ENCODE peak calls at places on chromosomes 7 and 10, in four cellular contexts. One of them, this sample, is unnamed.

GRCh38 chr10:79045566-79046175 is 23.1 kb upstream of the ZMIZ1 start:
- DNase-seq in Peyer's patch: no peak
- DNase-seq in body of pancreas: no peak
- DNase-seq in right lobe of liver: peak
- DNase-seq in this sample: peak

GRCh38 chr7:35485436-35485835 is 209.5 kb downstream of the HERPUD2 start:
- DNase-seq in body of pancreas: no peak
- DNase-seq in Peyer's patch: no peak
- DNase-seq in right lobe of liver: no peak
- DNase-seq in this sample: no peak

GRCh38 chr10:95315509-95315908 is 24.7 kb upstream of the PDLIM1 start:
- DNase-seq in body of pancreas: no peak
- DNase-seq in Peyer's patch: no peak
- DNase-seq in right lobe of liver: no peak
- DNase-seq in this sample: no peak

GRCh38 chr10:99945286-99945685 is 64.5 kb downstream of the DNMBP start:
- DNase-seq in Peyer's patch: no peak
- DNase-seq in body of pancreas: peak
- DNase-seq in right lobe of liver: no peak
- DNase-seq in this sample: no peak

GRCh38 chr7:15854841-15855576 is 168.5 kb upstream of the MEOX2 start:
- DNase-seq in body of pancreas: no peak
- DNase-seq in Peyer's patch: no peak
- DNase-seq in right lobe of liver: no peak
- DNase-seq in this sample: no peak

GRCh38 chr7:140316165-140316661 is 82.1 kb downstream of the SLC37A3 start:
- DNase-seq in Peyer's patch: no peak
- DNase-seq in body of pancreas: peak
- DNase-seq in right lobe of liver: no peak
- DNase-seq in this sample: peak

GRCh38 chr7:38306914-38307313 is 33.5 kb upstream of the TARP start:
- DNase-seq in right lobe of liver: no peak
- DNase-seq in body of pancreas: no peak
- DNase-seq in Peyer's patch: no peak
- DNase-seq in this sample: no peak

GRCh38 chr10:44956176-44956575 is 3.4 kb upstream of the RASSF4 start:
- DNase-seq in Peyer's patch: peak
- DNase-seq in right lobe of liver: peak
- DNase-seq in body of pancreas: no peak
- DNase-seq in this sample: no peak

GRCh38 chr7:6148724-6149360 is 117.7 kb downstream of the ANKRD61 start:
- DNase-seq in right lobe of liver: no peak
- DNase-seq in body of pancreas: no peak
- DNase-seq in Peyer's patch: no peak
- DNase-seq in this sample: no peak

GRCh38 chr10:127649642-127650041 is 87.3 kb upstream of the FOXI2 start:
- DNase-seq in body of pancreas: no peak
- DNase-seq in Peyer's patch: no peak
- DNase-seq in right lobe of liver: no peak
- DNase-seq in this sample: no peak

GRCh38 chr7:36657031-36657660 is 67.1 kb downstream of the AOAH start:
- DNase-seq in body of pancreas: no peak
- DNase-seq in Peyer's patch: no peak
- DNase-seq in right lobe of liver: no peak
- DNase-seq in this sample: no peak

GRCh38 chr7:28872226-28872625 is 85.9 kb downstream of the TRIL start:
- DNase-seq in body of pancreas: no peak
- DNase-seq in Peyer's patch: no peak
- DNase-seq in right lobe of liver: no peak
- DNase-seq in this sample: no peak

GRCh38 chr10:21556527-21556926 is 22.5 kb downstream of the MLLT10 start:
- DNase-seq in right lobe of liver: no peak
- DNase-seq in Peyer's patch: no peak
- DNase-seq in body of pancreas: no peak
- DNase-seq in this sample: no peak

GRCh38 chr7:50267525-50268041 is 36.9 kb upstream of the IKZF1 start:
- DNase-seq in right lobe of liver: no peak
- DNase-seq in body of pancreas: no peak
- DNase-seq in Peyer's patch: no peak
- DNase-seq in this sample: no peak

GRCh38 chr7:85622059-85622458 is 435.2 kb upstream of the SEMA3D start:
- DNase-seq in Peyer's patch: no peak
- DNase-seq in right lobe of liver: no peak
- DNase-seq in body of pancreas: no peak
- DNase-seq in this sample: no peak

GRCh38 chr7:97269741-97270140 is 152.2 kb downstream of the SDHAF3 start:
- DNase-seq in body of pancreas: peak
- DNase-seq in right lobe of liver: no peak
- DNase-seq in Peyer's patch: no peak
- DNase-seq in this sample: no peak

GRCh38 chr10:22365233-22365632 is 19.9 kb downstream of the SPAG6 start:
- DNase-seq in right lobe of liver: no peak
- DNase-seq in Peyer's patch: no peak
- DNase-seq in body of pancreas: no peak
- DNase-seq in this sample: no peak

GRCh38 chr7:156034397-156034796 is 222.1 kb upstream of the SHH start:
- DNase-seq in right lobe of liver: no peak
- DNase-seq in Peyer's patch: no peak
- DNase-seq in body of pancreas: no peak
- DNase-seq in this sample: no peak

GRCh38 chr10:48710647-48711046 is 26.0 kb downstream of the WDFY4 start:
- DNase-seq in Peyer's patch: no peak
- DNase-seq in body of pancreas: no peak
- DNase-seq in right lobe of liver: no peak
- DNase-seq in this sample: peak

GRCh38 chr10:87632439-87632838 is 27.2 kb upstream of the PAPSS2 start:
- DNase-seq in body of pancreas: no peak
- DNase-seq in right lobe of liver: no peak
- DNase-seq in Peyer's patch: no peak
- DNase-seq in this sample: no peak

GRCh38 chr7:104074529-104074928 is 85.1 kb upstream of the RELN start:
- DNase-seq in body of pancreas: no peak
- DNase-seq in Peyer's patch: no peak
- DNase-seq in right lobe of liver: no peak
- DNase-seq in this sample: no peak

GRCh38 chr7:5417106-5418071 is 6.2 kb downstream of the TNRC18 start:
- DNase-seq in Peyer's patch: no peak
- DNase-seq in body of pancreas: peak
- DNase-seq in right lobe of liver: no peak
- DNase-seq in this sample: no peak

GRCh38 chr10:117729156-117729555 is 186.6 kb downstream of the EMX2 start:
- DNase-seq in right lobe of liver: no peak
- DNase-seq in Peyer's patch: no peak
- DNase-seq in body of pancreas: no peak
- DNase-seq in this sample: no peak

GRCh38 chr7:123533929-123534382 is 439 bp downstream of the IQUB start:
- DNase-seq in right lobe of liver: no peak
- DNase-seq in body of pancreas: no peak
- DNase-seq in Peyer's patch: peak
- DNase-seq in this sample: no peak

GRCh38 chr10:117541909-117542705 is 439 bp upstream of the EMX2 start:
- DNase-seq in Peyer's patch: no peak
- DNase-seq in body of pancreas: no peak
- DNase-seq in right lobe of liver: no peak
- DNase-seq in this sample: no peak

GRCh38 chr7:129955993-129956543 is 3.3 kb upstream of the UBE2H start:
- DNase-seq in body of pancreas: no peak
- DNase-seq in right lobe of liver: no peak
- DNase-seq in Peyer's patch: no peak
- DNase-seq in this sample: no peak

GRCh38 chr7:74290590-74290950 is 1.4 kb downstream of the CLIP2 start:
- DNase-seq in body of pancreas: no peak
- DNase-seq in right lobe of liver: no peak
- DNase-seq in Peyer's patch: no peak
- DNase-seq in this sample: no peak

GRCh38 chr7:74291535-74291934 is 2.3 kb downstream of the CLIP2 start:
- DNase-seq in right lobe of liver: no peak
- DNase-seq in Peyer's patch: no peak
- DNase-seq in body of pancreas: no peak
- DNase-seq in this sample: no peak

GRCh38 chr7:74290999-74291441 is 1.8 kb downstream of the CLIP2 start:
- DNase-seq in Peyer's patch: no peak
- DNase-seq in body of pancreas: no peak
- DNase-seq in right lobe of liver: no peak
- DNase-seq in this sample: no peak

GRCh38 chr7:74289018-74289659 is at the start of gene CLIP2:
- DNase-seq in body of pancreas: peak
- DNase-seq in right lobe of liver: peak
- DNase-seq in Peyer's patch: peak
- DNase-seq in this sample: peak

DNA sequence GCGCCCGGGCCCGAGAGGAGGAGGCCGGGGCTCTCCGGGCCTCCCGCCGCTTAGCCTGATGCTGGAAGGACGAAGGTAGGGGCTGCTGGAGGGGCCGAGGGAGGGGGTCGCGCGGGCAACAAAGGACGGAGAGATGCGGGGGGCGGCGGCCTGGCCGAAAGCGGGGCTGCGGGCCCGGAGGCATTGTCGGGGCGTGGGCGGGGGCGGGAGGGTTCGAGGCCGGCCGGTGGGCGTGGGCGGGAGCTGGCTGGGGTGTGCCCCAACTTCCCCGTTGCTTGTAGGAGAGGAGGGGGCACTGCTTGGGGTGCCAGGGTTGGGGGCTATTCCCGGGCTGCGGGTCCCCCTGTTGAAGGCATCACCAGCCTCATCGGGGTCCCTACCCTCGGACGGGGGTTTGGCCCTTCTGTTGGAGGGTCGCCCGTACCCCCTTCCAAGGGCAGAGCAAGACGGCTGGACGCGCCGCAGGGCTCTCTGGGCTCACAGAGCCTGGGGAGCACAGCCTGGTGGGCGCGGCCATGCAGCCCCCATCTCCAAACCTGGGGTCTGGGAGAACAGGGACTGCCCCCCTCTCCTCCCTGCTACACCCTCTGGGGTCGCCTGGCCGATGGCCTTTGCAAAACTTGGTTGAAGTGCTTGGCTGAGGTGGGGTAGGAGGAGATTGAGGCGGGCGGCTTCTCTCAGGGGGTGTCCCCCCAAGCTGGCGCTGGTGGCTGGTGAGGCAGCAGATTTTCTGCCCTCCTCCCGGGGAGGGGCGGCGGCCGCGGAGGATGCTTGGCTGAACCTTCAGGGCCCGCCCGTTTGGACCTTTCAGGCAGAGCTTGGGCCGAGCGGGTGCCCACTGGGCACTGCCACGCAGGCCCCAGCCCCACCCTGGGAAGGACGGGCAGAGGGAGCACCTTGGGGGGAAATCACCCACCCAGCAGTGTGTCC is 718 bp downstream of the CLIP2 start:
- DNase-seq in right lobe of liver: no peak
- DNase-seq in body of pancreas: peak
- DNase-seq in Peyer's patch: peak
- DNase-seq in this sample: peak
- TF ChIP-seq POLR2A in right lobe of liver: no peak
- TF ChIP-seq POLR2A in body of pancreas: peak
- TF ChIP-seq POLR2A in Peyer's patch: no peak
- TF ChIP-seq POLR2A in this sample: no peak

GRCh38 chr10:30782543-30783461 is 153.2 kb upstream of the LYZL2 start:
- DNase-seq in body of pancreas: no peak
- DNase-seq in Peyer's patch: no peak
- DNase-seq in right lobe of liver: no peak
- DNase-seq in this sample: no peak
- TF ChIP-seq POLR2A in body of pancreas: no peak
- TF ChIP-seq POLR2A in Peyer's patch: no peak
- TF ChIP-seq POLR2A in right lobe of liver: no peak
- TF ChIP-seq POLR2A in this sample: no peak

GRCh38 chr7:93623816-93624215 is 49.3 kb upstream of the CALCR start:
- DNase-seq in right lobe of liver: no peak
- DNase-seq in body of pancreas: no peak
- DNase-seq in Peyer's patch: no peak
- DNase-seq in this sample: no peak
- TF ChIP-seq POLR2A in right lobe of liver: no peak
- TF ChIP-seq POLR2A in body of pancreas: no peak
- TF ChIP-seq POLR2A in Peyer's patch: no peak
- TF ChIP-seq POLR2A in this sample: no peak

GRCh38 chr7:92632791-92633190 is 42.6 kb upstream of the FAM133B start:
- DNase-seq in body of pancreas: no peak
- DNase-seq in Peyer's patch: no peak
- DNase-seq in right lobe of liver: no peak
- DNase-seq in this sample: no peak

GRCh38 chr7:92631830-92632487 is 41.8 kb upstream of the FAM133B start:
- DNase-seq in Peyer's patch: no peak
- DNase-seq in right lobe of liver: no peak
- DNase-seq in body of pancreas: no peak
- DNase-seq in this sample: no peak

GRCh38 chr7:92634125-92634710 is 44.0 kb upstream of the FAM133B start:
- DNase-seq in body of pancreas: no peak
- DNase-seq in right lobe of liver: no peak
- DNase-seq in Peyer's patch: no peak
- DNase-seq in this sample: no peak

GRCh38 chr7:92634924-92635519 is 44.8 kb upstream of the FAM133B start:
- DNase-seq in body of pancreas: no peak
- DNase-seq in right lobe of liver: no peak
- DNase-seq in Peyer's patch: no peak
- DNase-seq in this sample: no peak

GRCh38 chr7:92633211-92633906 is 43.2 kb upstream of the FAM133B start:
- DNase-seq in Peyer's patch: no peak
- DNase-seq in body of pancreas: peak
- DNase-seq in right lobe of liver: no peak
- DNase-seq in this sample: no peak
- TF ChIP-seq POLR2A in Peyer's patch: no peak
- TF ChIP-seq POLR2A in body of pancreas: no peak
- TF ChIP-seq POLR2A in right lobe of liver: no peak
- TF ChIP-seq POLR2A in this sample: no peak